ENCODE peak calls at places on chromosomes 13 and 19, in five cellular contexts. F is mucosa of descending colon; D is IMR-90; M is stimulated activated CD4-positive, alpha-beta T cell treated with anti-CD3 and anti-CD28 coated beads, Interleukin-12 subunit alpha, Interleukin-12 subunit beta, amount 100 ng/mL, for 4 hours; N is pons. B is an unnamed sample.

GRCh38 chr19:46132508-46133100 is 8.1 kb upstream of the IGFL3 start:
- DNase-seq in F (no peak), N (no peak), M (no peak), D (no peak), B (no peak)

GRCh38 chr13:102197193-102197592 is 204.7 kb downstream of the FGF14 start:
- DNase-seq in F (no peak), D (peak; percentile 8), N (no peak), M (no peak), B (no peak)

GRCh38 chr19:46016426-46017094 is 6.3 kb downstream of the PGLYRP1 start:
- DNase-seq in F (peak; percentile 84), N (peak; percentile 56), M (peak; percentile 81), D (peak; percentile 68), B (no peak)

GRCh38 chr19:48292798-48293197 is 22.9 kb downstream of the ZNF114 start:
- DNase-seq in M (no peak), D (peak; percentile 93), F (no peak), N (no peak), B (no peak)

GRCh38 chr13:91346848-91347211 is 657 bp upstream of the MIR17HG start:
- DNase-seq in D (no peak), M (peak; percentile 38), F (no peak), N (peak; percentile 37), B (peak; percentile 33)

GRCh38 chr13:114101831-114102520 is 30.4 kb downstream of the RASA3 start:
- DNase-seq in D (no peak), F (peak; percentile 33), N (no peak), M (no peak), B (no peak)

GRCh38 chr19:14383556-14383897 is 2.3 kb downstream of the ADGRE5 start:
- DNase-seq in N (no peak), M (no peak), F (no peak), D (peak; percentile 39), B (no peak)

GRCh38 chr19:6866646-6867255 is 20.6 kb upstream of the ADGRE1 start:
- DNase-seq in F (no peak), M (no peak), D (no peak), N (no peak), B (no peak)

GRCh38 chr19:45305421-45305820 is 17.3 kb downstream of the CKM start:
- DNase-seq in M (no peak), D (no peak), N (no peak), F (no peak), B (no peak)

GRCh38 chr19:13846533-13847032 is 30.4 kb upstream of the NANOS3 start:
- DNase-seq in F (peak; percentile 95), N (peak; percentile 67), M (peak; percentile 81), D (peak; percentile 93), B (peak; percentile 29)

GRCh38 chr13:32880636-32881035 is 135.6 kb upstream of the KL start:
- DNase-seq in F (no peak), M (no peak), D (no peak), N (no peak), B (no peak)

GRCh38 chr19:42524250-42524649 is 4.0 kb downstream of the CEACAM1 start:
- DNase-seq in N (no peak), D (no peak), F (peak; percentile 29), M (no peak), B (no peak)

GRCh38 chr19:38617283-38617763 is 430 bp downstream of the MAP4K1 start:
- DNase-seq in N (peak; percentile 4), F (no peak), D (no peak), M (no peak), B (no peak)

GRCh38 chr19:510606-511100 is 3.4 kb downstream of the TPGS1 start:
- DNase-seq in N (no peak), M (peak; percentile 91), F (peak; percentile 91), D (peak; percentile 81), B (peak; percentile 51)

GRCh38 chr19:18833849-18834643 is 2.3 kb downstream of the UPF1 start:
- DNase-seq in F (no peak), M (no peak), D (no peak), N (no peak), B (no peak)

GRCh38 chr13:48728226-48728625 is 74.5 kb downstream of the CYSLTR2 start:
- DNase-seq in D (no peak), M (no peak), N (no peak), F (no peak), B (no peak)

GRCh38 chr19:55563261-55563690 is 17.4 kb downstream of the ZNF579 start:
- DNase-seq in F (no peak), D (no peak), M (no peak), N (no peak), B (peak; percentile 10)

GRCh38 chr19:19480688-19481087 is 34.7 kb downstream of the TSSK6 start:
- DNase-seq in F (no peak), M (no peak), N (no peak), D (no peak), B (no peak)

GRCh38 chr19:2034729-2035589 is 16.1 kb downstream of the MKNK2 start:
- DNase-seq in N (no peak), F (peak; percentile 93), M (peak; percentile 53), D (peak; percentile 8), B (no peak)

GRCh38 chr13:98365291-98365690 is 188.2 kb upstream of the RNF113B start:
- DNase-seq in F (no peak), M (no peak), N (no peak), D (no peak), B (no peak)

GRCh38 chr13:50731400-50731799 is 112.1 kb downstream of the DLEU7 start:
- DNase-seq in F (no peak), N (no peak), D (peak; percentile 54), M (no peak), B (no peak)

GRCh38 chr13:109816112-109816978 is 30.0 kb upstream of the IRS2 start:
- DNase-seq in N (no peak), F (no peak), M (no peak), D (no peak), B (no peak)

GRCh38 chr19:971795-972194 is 12.3 kb upstream of the WDR18 start:
- DNase-seq in D (no peak), M (no peak), F (no peak), N (no peak), B (no peak)

GRCh38 chr13:104318121-104318520 is 1251.9 kb upstream of the SLC10A2 start:
- DNase-seq in N (peak; percentile 53), F (no peak), M (no peak), D (peak; percentile 49), B (no peak)

GRCh38 chr19:43957891-43958290 is 6.9 kb downstream of the ZNF221 start:
- DNase-seq in M (no peak), D (peak; percentile 89), F (no peak), N (no peak), B (no peak)

GRCh38 chr13:22483276-22483675 is 697.5 kb upstream of the SGCG start:
- DNase-seq in M (no peak), F (no peak), N (no peak), D (no peak), B (no peak)

GRCh38 chr19:3045885-3046603 is 16.3 kb downstream of the TLE5 start:
- DNase-seq in D (no peak), F (no peak), N (no peak), M (no peak), B (no peak)

GRCh38 chr13:99895428-99895998 is 76.1 kb downstream of the ZIC5 start:
- DNase-seq in N (no peak), M (peak; percentile 8), D (no peak), F (no peak), B (no peak)

GRCh38 chr19:13633109-13633508 is 126.8 kb upstream of the CACNA1A start:
- DNase-seq in F (peak; percentile 79), M (no peak), D (peak; percentile 79), N (no peak), B (no peak)

GRCh38 chr13:101520672-101521071 is 68.2 kb downstream of the ITGBL1 start:
- DNase-seq in M (no peak), F (no peak), D (peak; percentile 86), N (no peak), B (no peak)

GRCh38 chr13:28636677-28637317 is 22.1 kb upstream of the POMP start:
- DNase-seq in N (peak; percentile 77), D (peak; percentile 89), M (peak; percentile 16), F (no peak), B (no peak)

GRCh38 chr19:18408053-18408476 is 10.6 kb upstream of the LRRC25 start:
- DNase-seq in M (no peak), F (no peak), D (no peak), N (no peak), B (no peak)